ENCODE peak calls at places on chromosomes 2 and 18, in eight cellular contexts. Q is IMR-90, V is WTC11, D is K562, W is A549, S is GM12878, G is SK-N-SH, E is HepG2. K is an unnamed sample.

GRCh38 chr2:228653884-228654283 is 472.4 kb upstream of the SPHKAP start:
- DNase-seq in Q (no peak), V (no peak), D (no peak), W (no peak), S (no peak), G (no peak), E (no peak), K (no peak)

GRCh38 chr2:173298536-173299097 is 56.1 kb upstream of the CDCA7 start:
- DNase-seq in Q (no peak), V (no peak), D (peak; percentile 46), W (peak; percentile 22), S (no peak), G (no peak), E (no peak), K (no peak)

GRCh38 chr2:46648141-46648742 is 168.9 kb downstream of the TMEM247 start:
- DNase-seq in Q (peak; percentile 53), V (no peak), D (no peak), W (peak; percentile 97), S (no peak), G (no peak), E (peak; percentile 64), K (no peak)

GRCh38 chr2:88530081-88530480 is 77.6 kb upstream of the FOXI3 start:
- DNase-seq in Q (peak; percentile 43), V (no peak), D (no peak), W (no peak), S (no peak), G (no peak), E (peak; percentile 21), K (no peak)

GRCh38 chr2:147473075-147473474 is 371.8 kb upstream of the ACVR2A start:
- DNase-seq in Q (no peak), V (no peak), D (no peak), W (no peak), S (no peak), G (no peak), E (no peak), K (no peak)

GRCh38 chr2:215635788-215636139 is 199.9 kb upstream of the FN1 start:
- DNase-seq in Q (peak; percentile 48), V (no peak), D (no peak), W (peak; percentile 54), S (no peak), G (no peak), E (peak; percentile 55), K (no peak)

GRCh38 chr2:161139098-161139987 is 20.9 kb upstream of the TANK start:
- DNase-seq in Q (peak; percentile 74), V (no peak), D (no peak), W (no peak), S (no peak), G (no peak), E (no peak), K (no peak)

GRCh38 chr2:150491943-150492342 is 4.5 kb upstream of the RND3 start:
- DNase-seq in Q (peak; percentile 80), V (no peak), D (no peak), W (no peak), S (no peak), G (no peak), E (no peak), K (no peak)

GRCh38 chr2:201831469-201831868 is 25.1 kb downstream of the CDK15 start:
- DNase-seq in Q (peak; percentile 86), V (no peak), D (no peak), W (no peak), S (no peak), G (no peak), E (no peak), K (no peak)

GRCh38 chr2:143068094-143068890 is 60.9 kb upstream of the ARHGAP15 start:
- DNase-seq in Q (no peak), V (no peak), D (no peak), W (no peak), S (no peak), G (no peak), E (no peak), K (no peak)

GRCh38 chr2:97950329-97951154 is 45.2 kb downstream of the TMEM131 start:
- DNase-seq in Q (peak; percentile 91), V (no peak), D (no peak), W (no peak), S (no peak), G (no peak), E (no peak), K (no peak)

GRCh38 chr2:235091983-235092382 is 140.2 kb downstream of the SH3BP4 start:
- DNase-seq in Q (no peak), V (no peak), D (no peak), W (no peak), S (no peak), G (no peak), E (no peak), K (no peak)

GRCh38 chr18:45602926-45603325 is 12.3 kb upstream of the SLC14A2 start:
- DNase-seq in Q (no peak), V (no peak), D (no peak), W (no peak), S (no peak), G (no peak), E (no peak), K (no peak)

GRCh38 chr2:80889009-80889408 is 584.5 kb upstream of the LRRTM1 start:
- DNase-seq in Q (no peak), V (no peak), D (no peak), W (no peak), S (no peak), G (no peak), E (no peak), K (no peak)

GRCh38 chr18:30870466-30870865 is 172.1 kb downstream of the DSC3 start:
- DNase-seq in Q (no peak), V (no peak), D (no peak), W (no peak), S (no peak), G (no peak), E (no peak), K (no peak)

GRCh38 chr18:33735428-33735827 is 157.4 kb downstream of the ASXL3 start:
- DNase-seq in Q (no peak), V (no peak), D (no peak), W (no peak), S (no peak), G (no peak), E (no peak), K (no peak)

GRCh38 chr2:190538201-190538600 is 3.7 kb upstream of the NEMP2 start:
- DNase-seq in Q (no peak), V (no peak), D (no peak), W (no peak), S (no peak), G (no peak), E (no peak), K (no peak)

GRCh38 chr18:56436651-56437050 is 201.7 kb downstream of the TXNL1 start:
- DNase-seq in Q (no peak), V (no peak), D (no peak), W (no peak), S (no peak), G (no peak), E (no peak), K (no peak)

GRCh38 chr18:2222270-2223185 is 348.8 kb downstream of the METTL4 start:
- DNase-seq in Q (no peak), V (no peak), D (no peak), W (peak; percentile 35), S (no peak), G (no peak), E (no peak), K (no peak)

GRCh38 chr2:12244070-12244469 is 472.7 kb upstream of the TRIB2 start:
- DNase-seq in Q (peak; percentile 52), V (no peak), D (no peak), W (no peak), S (no peak), G (no peak), E (no peak), K (no peak)

GRCh38 chr18:3758531-3758930 is 308.6 kb downstream of the TGIF1 start:
- DNase-seq in Q (peak; percentile 77), V (no peak), D (peak; percentile 20), W (peak; percentile 64), S (no peak), G (no peak), E (no peak), K (no peak)

GRCh38 chr2:70475266-70475665 is 78.4 kb downstream of the TGFA start:
- DNase-seq in Q (no peak), V (no peak), D (no peak), W (no peak), S (no peak), G (no peak), E (no peak), K (no peak)

GRCh38 chr2:16015903-16016265 is 75.5 kb downstream of the MYCN start:
- DNase-seq in Q (no peak), V (no peak), D (no peak), W (no peak), S (no peak), G (no peak), E (no peak), K (no peak)

DNA sequence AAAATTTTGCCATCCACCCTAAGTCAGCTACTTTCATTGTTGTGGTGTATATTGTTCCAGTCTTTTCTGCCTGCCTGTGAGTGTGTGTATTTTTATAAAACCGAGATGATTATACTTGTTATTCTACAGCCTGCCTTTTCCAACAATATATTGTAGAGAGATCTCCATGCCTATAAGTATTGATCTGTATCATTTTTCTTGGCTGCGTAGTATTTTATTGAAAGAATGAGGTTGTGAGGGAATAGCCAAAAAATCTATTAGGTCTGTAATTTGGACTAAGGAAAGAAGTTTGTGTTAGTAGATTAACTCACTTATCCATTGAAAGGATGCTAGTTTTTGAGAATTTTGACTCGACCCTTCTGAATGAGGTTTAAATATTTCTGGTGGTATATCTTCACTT is 34.9 kb downstream of the PPM1B start:
- DNase-seq in Q (no peak), V (no peak), D (no peak), W (no peak), S (no peak), G (no peak), E (no peak), K (no peak)
- TF ChIP-seq USF2 in Q (no peak), V (no peak), D (no peak), W (no peak), S (no peak), G (no peak), E (no peak), K (no peak)

GRCh38 chr2:45276914-45277313 is 267.7 kb upstream of the SIX2 start:
- DNase-seq in Q (no peak), V (no peak), D (no peak), W (peak; percentile 47), S (no peak), G (no peak), E (peak; percentile 70), K (no peak)
- TF ChIP-seq USF2 in Q (no peak), V (no peak), D (no peak), W (no peak), S (no peak), G (no peak), E (no peak), K (no peak)

GRCh38 chr2:8893978-8894820 is 56.8 kb upstream of the KIDINS220 start:
- DNase-seq in Q (peak; percentile 25), V (no peak), D (peak; percentile 94), W (no peak), S (no peak), G (no peak), E (no peak), K (no peak)
- TF ChIP-seq USF2 in Q (no peak), V (no peak), D (peak; percentile 33), W (no peak), S (no peak), G (no peak), E (no peak), K (no peak)

GRCh38 chr2:58146707-58147106 is 94.4 kb downstream of the FANCL start:
- DNase-seq in Q (peak; percentile 46), V (no peak), D (peak; percentile 6), W (peak; percentile 29), S (no peak), G (no peak), E (no peak), K (no peak)
- TF ChIP-seq USF2 in Q (no peak), V (no peak), D (no peak), W (no peak), S (no peak), G (no peak), E (no peak), K (no peak)

K was measured in H1.